ENCODE peak calls at places on chromosome 3, in four cellular contexts. C, L, K and A are unnamed samples.

GRCh38 chr3:186220365-186220764 is 111.5 kb upstream of the ETV5 start:
- DNase-seq in C (no peak), L (no peak), K (peak; percentile 60), A (no peak)

GRCh38 chr3:181711325-181712135 is at the start of gene SOX2:
- DNase-seq in C (peak; percentile 84), L (peak; percentile 77), K (no peak), A (peak; percentile 85)

GRCh38 chr3:166274342-166274741 is 437.1 kb upstream of the BCHE start:
- DNase-seq in C (no peak), L (no peak), K (no peak), A (no peak)

GRCh38 chr3:108125550-108126071 is 34.8 kb upstream of the CD47 start:
- DNase-seq in C (no peak), L (no peak), K (no peak), A (no peak)

GRCh38 chr3:177807150-177807875 is 610.0 kb upstream of the TBL1XR1 start:
- DNase-seq in C (no peak), L (no peak), K (no peak), A (no peak)

GRCh38 chr3:190319660-190320059 is 2.6 kb downstream of the CLDN1 start:
- DNase-seq in C (no peak), L (peak; percentile 47), K (peak; percentile 80), A (no peak)

GRCh38 chr3:180657094-180657493 is 22.2 kb downstream of the CCDC39 start:
- DNase-seq in C (no peak), L (no peak), K (no peak), A (no peak)

GRCh38 chr3:161163297-161163696 is 57.8 kb upstream of the NMD3 start:
- DNase-seq in C (no peak), L (no peak), K (peak; percentile 53), A (peak; percentile 90)

GRCh38 chr3:69255928-69256327 is 130.0 kb downstream of the FRMD4B start:
- DNase-seq in C (no peak), L (no peak), K (no peak), A (no peak)

GRCh38 chr3:108513961-108514360 is 3.6 kb upstream of the MYH15 start:
- DNase-seq in C (no peak), L (no peak), K (no peak), A (no peak)

GRCh38 chr3:155535098-155535497 is 209.8 kb downstream of the PLCH1 start:
- DNase-seq in C (no peak), L (no peak), K (no peak), A (no peak)

GRCh38 chr3:119748996-119749395 is 32.9 kb upstream of the NR1I2 start:
- DNase-seq in C (no peak), L (no peak), K (no peak), A (no peak)

GRCh38 chr3:129560931-129561594 is 18.1 kb downstream of the H1-8 start:
- DNase-seq in C (no peak), L (peak; percentile 55), K (no peak), A (peak; percentile 9)

GRCh38 chr3:122816587-122816986 is 21.7 kb downstream of the SLC49A4 start:
- DNase-seq in C (no peak), L (no peak), K (no peak), A (no peak)

GRCh38 chr3:69925506-69925905 is 74.0 kb upstream of the SAMMSON start:
- DNase-seq in C (no peak), L (no peak), K (no peak), A (no peak)

GRCh38 chr3:116045251-116045770 is 400.0 kb downstream of the LSAMP start:
- DNase-seq in C (no peak), L (no peak), K (no peak), A (no peak)

GRCh38 chr3:147816770-147817169 is 407.6 kb downstream of the ZIC1 start:
- DNase-seq in C (no peak), L (peak; percentile 6), K (no peak), A (no peak)

GRCh38 chr3:5428607-5429516 is 241.4 kb downstream of the EDEM1 start:
- DNase-seq in C (no peak), L (no peak), K (no peak), A (no peak)

GRCh38 chr3:10108091-10108490 is at the start of gene FANCD2OS:
- DNase-seq in C (no peak), L (no peak), K (no peak), A (no peak)

GRCh38 chr3:39124876-39125836 is 17.7 kb downstream of the TTC21A start:
- DNase-seq in C (no peak), L (peak; percentile 60), K (no peak), A (no peak)

DNA sequence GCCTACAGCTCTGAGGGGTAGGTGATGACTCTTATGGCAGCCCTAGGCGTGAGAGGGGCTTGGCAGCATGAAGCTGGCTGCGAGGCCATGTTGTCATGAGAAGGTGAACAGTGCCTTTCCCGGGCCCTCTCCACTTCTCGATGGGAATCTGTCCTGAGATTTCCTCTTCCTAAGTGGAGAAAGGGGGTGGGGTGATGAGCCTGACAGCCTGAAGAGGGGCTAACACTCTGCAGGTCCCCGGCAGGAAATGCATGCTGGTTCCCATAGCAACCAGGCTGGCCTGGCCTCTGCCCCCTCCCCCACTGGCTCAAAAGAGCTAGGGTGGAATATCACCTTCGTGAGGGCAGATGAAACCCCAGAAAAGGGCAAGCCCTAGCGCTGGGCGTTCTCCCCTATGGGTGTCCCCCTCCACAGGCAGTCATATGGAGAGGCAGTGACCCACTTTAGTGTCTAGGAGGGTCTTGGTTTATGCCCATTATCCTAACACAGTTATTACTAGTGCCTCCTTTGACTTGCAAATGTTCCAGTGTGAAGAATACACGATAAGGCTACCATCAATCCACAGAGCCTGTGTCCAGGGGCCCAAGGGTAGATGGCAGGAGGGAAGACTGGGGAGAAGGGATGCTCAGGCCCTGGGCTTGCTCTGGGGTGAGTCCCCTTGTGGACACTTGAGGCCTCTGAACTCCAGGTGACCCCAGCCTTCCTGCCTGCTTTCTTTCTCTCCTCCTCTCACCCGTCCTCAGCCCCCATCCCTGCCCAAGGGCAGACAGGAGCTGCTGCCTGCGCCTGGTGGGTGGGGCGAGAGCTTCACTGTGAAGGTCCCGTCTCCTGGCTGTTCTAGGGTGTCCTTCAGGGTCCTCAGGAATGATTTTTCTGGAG is 13.2 kb downstream of the EPHB3 start:
- DNase-seq in C (no peak), L (no peak), K (no peak), A (no peak)
- TF ChIP-seq CTCF in C (no peak), L (no peak), K (no peak), A (no peak)

GRCh38 chr3:22939349-22939748 is 263.8 kb upstream of the UBE2E2 start:
- DNase-seq in C (no peak), L (no peak), K (no peak), A (no peak)

GRCh38 chr3:22934973-22935372 is 268.2 kb upstream of the UBE2E2 start:
- DNase-seq in C (no peak), L (no peak), K (no peak), A (no peak)

GRCh38 chr3:22940285-22940684 is 262.8 kb upstream of the UBE2E2 start:
- DNase-seq in C (no peak), L (no peak), K (no peak), A (no peak)

GRCh38 chr3:22938739-22939138 is 264.4 kb upstream of the UBE2E2 start:
- DNase-seq in C (no peak), L (no peak), K (no peak), A (no peak)

DNA sequence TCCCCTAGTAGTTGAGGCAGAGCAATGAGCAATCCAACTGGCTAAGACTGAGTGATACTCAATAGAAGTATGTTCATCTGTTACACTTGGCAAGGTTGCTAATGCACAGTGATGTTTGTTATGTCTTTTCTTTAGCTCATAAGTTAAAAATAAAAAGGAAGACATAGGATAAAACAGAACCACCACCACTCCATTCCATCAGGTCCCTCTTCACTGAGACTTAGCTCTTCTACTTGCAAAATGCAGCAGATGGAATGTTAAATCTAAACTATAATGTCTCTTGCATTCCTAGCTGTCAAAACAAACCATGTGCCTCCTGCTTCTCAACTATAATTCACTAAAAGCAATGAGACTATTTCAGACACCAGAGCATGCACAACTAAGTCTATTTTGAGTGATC is 265.6 kb upstream of the UBE2E2 start:
- DNase-seq in C (no peak), L (no peak), K (no peak), A (no peak)
- TF ChIP-seq CTCF in C (no peak), L (no peak), K (no peak), A (no peak)

GRCh38 chr3:18443670-18444596 is 18.8 kb upstream of the SATB1 start:
- DNase-seq in C (peak; percentile 21), L (peak; percentile 49), K (no peak), A (no peak)

GRCh38 chr3:18446067-18446793 is 21.1 kb upstream of the SATB1 start:
- DNase-seq in C (no peak), L (no peak), K (no peak), A (no peak)

GRCh38 chr3:18445421-18446066 is 20.4 kb upstream of the SATB1 start:
- DNase-seq in C (no peak), L (peak; percentile 26), K (no peak), A (no peak)

GRCh38 chr3:18442743-18443669 is 17.9 kb upstream of the SATB1 start:
- DNase-seq in C (no peak), L (no peak), K (no peak), A (no peak)

DNA sequence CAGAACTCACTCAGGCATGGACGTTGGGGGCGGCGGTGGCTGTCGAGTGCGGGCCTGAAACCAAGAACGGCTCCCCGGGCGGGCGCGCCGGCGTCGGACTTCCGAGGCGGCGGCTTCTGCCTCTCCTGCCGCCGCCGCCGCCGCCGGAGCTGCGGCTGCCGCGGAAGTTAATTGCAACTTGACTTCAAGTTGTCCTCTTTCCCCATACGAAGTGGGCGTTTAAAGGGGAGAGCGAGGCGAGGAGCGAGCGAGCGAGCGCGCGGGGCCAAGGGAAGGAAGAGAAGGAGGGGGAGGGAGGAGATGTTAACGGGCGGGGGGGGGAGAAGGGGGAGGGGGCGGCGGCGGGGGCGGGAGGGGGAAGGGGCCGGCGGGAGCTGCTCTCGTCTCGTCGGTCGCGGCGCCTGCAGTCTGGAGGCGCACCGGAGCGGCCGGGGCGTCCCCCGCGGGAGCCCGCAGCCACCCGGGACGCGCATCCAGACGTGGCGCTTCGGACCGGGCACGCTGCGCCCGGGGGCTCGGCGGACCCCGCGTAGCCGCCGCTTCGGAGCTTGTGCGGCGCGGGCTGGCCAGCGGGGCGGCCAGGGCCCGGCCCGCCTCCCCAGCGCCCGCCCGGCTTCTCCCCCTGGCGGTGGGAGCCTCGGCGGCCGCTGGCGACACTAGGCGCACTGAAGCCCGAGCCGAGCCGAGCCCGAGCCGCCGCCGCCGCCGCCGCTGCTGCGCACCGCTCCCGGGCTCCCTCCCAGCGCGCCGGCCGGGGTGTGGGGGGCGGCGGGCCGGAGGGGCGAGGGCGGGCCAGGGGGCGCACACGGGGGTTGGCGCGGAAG is 19.7 kb upstream of the SATB1 start:
- DNase-seq in C (peak; percentile 70), L (peak; percentile 80), K (no peak), A (no peak)
- TF ChIP-seq CTCF in C (peak; percentile 47), L (no peak), K (peak; percentile 31), A (no peak)

GRCh38 chr3:15974647-15975046 is 176.9 kb upstream of the ANKRD28 start:
- DNase-seq in C (no peak), L (no peak), K (no peak), A (no peak)
- TF ChIP-seq CTCF in C (peak; percentile 21), L (no peak), K (peak; percentile 29), A (no peak)

DNA sequence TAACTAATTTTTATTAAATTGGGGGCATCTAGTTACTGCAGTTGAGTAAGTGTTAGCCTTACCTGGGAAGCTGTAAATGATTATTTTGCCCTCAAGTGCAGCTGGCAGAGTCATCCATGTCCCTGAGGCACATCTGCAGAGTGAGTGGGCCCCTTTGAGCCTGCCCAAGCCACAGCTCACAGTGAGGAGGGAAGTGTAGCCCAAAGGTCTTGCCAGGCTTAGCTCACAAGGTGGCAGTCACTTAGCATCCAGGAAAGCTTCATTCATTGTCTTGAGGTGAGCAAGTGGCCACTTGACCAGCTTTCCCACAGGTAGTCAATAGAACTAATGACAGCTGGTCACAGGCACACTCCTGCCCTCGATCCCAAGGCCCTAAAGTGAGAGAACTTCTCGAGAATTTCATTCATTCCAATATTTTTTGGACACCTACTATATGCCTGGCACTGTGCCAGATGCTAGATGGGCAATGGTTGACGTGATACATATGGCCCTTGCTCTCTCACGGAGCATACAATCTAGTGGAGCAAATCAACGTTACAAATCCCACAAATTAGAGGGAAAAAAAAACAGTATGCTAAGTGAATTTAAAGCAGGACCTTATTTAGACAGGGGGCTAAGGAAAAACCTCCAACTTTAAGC is 163.3 kb upstream of the IL12A start:
- DNase-seq in C (no peak), L (no peak), K (no peak), A (no peak)
- TF ChIP-seq CTCF in C (no peak), L (no peak), K (peak; percentile 50), A (no peak)